ENCODE peak calls at places on chromosome 1, in six cellular contexts. B, N, U, F, X and P are unnamed samples.

GRCh38 chr1:155085504-155086181 is 7.0 kb downstream of the EFNA3 start:
- DNase-seq in B (no peak), U (peak; percentile 48), F (peak; percentile 36), N (peak; percentile 49), X (peak; percentile 62), P (peak; percentile 67)

GRCh38 chr1:53543130-53543770 is 84.1 kb downstream of the DMRTB1 start:
- DNase-seq in U (no peak), X (no peak), N (no peak), F (no peak), B (no peak), P (no peak)

GRCh38 chr1:181397841-181398240 is 85.5 kb upstream of the CACNA1E start:
- DNase-seq in F (no peak), N (no peak), U (no peak), B (no peak), X (peak; percentile 13), P (no peak)

GRCh38 chr1:85596531-85596930 is 16.0 kb downstream of the CCN1 start:
- DNase-seq in B (no peak), U (no peak), N (no peak), X (no peak), F (no peak), P (no peak)

GRCh38 chr1:109256971-109257681 is 7.8 kb downstream of the CELSR2 start:
- DNase-seq in N (no peak), U (no peak), X (no peak), F (no peak), B (no peak), P (no peak)

GRCh38 chr1:80171101-80171500 is 1164.6 kb upstream of the ADGRL4 start:
- DNase-seq in X (no peak), B (no peak), N (no peak), U (no peak), F (peak; percentile 55), P (no peak)

GRCh38 chr1:21490774-21491482 is 18.3 kb upstream of the ALPL start:
- DNase-seq in B (no peak), F (peak; percentile 70), U (peak; percentile 90), X (no peak), N (no peak), P (no peak)

GRCh38 chr1:228224198-228225164 is 16.6 kb downstream of the OBSCN start:
- DNase-seq in N (no peak), X (no peak), B (no peak), F (no peak), U (no peak), P (no peak)

GRCh38 chr1:166384948-166385347 is 218.1 kb upstream of the FAM78B start:
- DNase-seq in N (no peak), F (no peak), X (no peak), U (no peak), B (no peak), P (no peak)

GRCh38 chr1:37315236-37315870 is 159.0 kb upstream of the ZC3H12A start:
- DNase-seq in N (no peak), X (no peak), U (no peak), B (no peak), F (no peak), P (no peak)

GRCh38 chr1:218553197-218553596 is 208.1 kb downstream of the TGFB2 start:
- DNase-seq in U (peak; percentile 43), X (no peak), B (peak; percentile 17), F (no peak), N (no peak), P (no peak)

GRCh38 chr1:27382950-27383627 is at the start of gene CD164L2:
- DNase-seq in N (no peak), X (peak; percentile 35), B (peak; percentile 49), U (no peak), F (no peak), P (no peak)